ENCODE peak calls at places on chromosome 21, in seven cellular contexts. One of them, this sample, is unnamed.

GRCh38 chr21:33273044-33273443 is 6.9 kb downstream of the IL10RB start:
- DNase-seq in endothelial cell: no peak
- DNase-seq in neural progenitor cell: no peak
- DNase-seq in activated naive CD8-positive, alpha-beta T cell treated with anti-CD3 and anti-CD28 coated beads, Interleukin-2, amount 50 U/mL, for 24 hours: no peak
- DNase-seq in stimulated activated CD4-positive, alpha-beta T cell treated with anti-CD3 and anti-CD28 coated beads, Interleukin-4, amount 100 ng/mL, for 24 hours: no peak
- DNase-seq in stimulated activated CD8-positive, alpha-beta memory T cell treated with anti-CD3 and anti-CD28 coated beads, Interleukin-2, amount 100 ng/mL, for 1 hour: no peak
- DNase-seq in A549: no peak
- DNase-seq in this sample: no peak

GRCh38 chr21:18443085-18443484 is 39.5 kb upstream of the TMPRSS15 start:
- DNase-seq in stimulated activated CD4-positive, alpha-beta T cell treated with anti-CD3 and anti-CD28 coated beads, Interleukin-4, amount 100 ng/mL, for 24 hours: no peak
- DNase-seq in activated naive CD8-positive, alpha-beta T cell treated with anti-CD3 and anti-CD28 coated beads, Interleukin-2, amount 50 U/mL, for 24 hours: no peak
- DNase-seq in stimulated activated CD8-positive, alpha-beta memory T cell treated with anti-CD3 and anti-CD28 coated beads, Interleukin-2, amount 100 ng/mL, for 1 hour: no peak
- DNase-seq in endothelial cell: no peak
- DNase-seq in neural progenitor cell: peak
- DNase-seq in A549: no peak
- DNase-seq in this sample: no peak

GRCh38 chr21:32426592-32427051 is 14.1 kb downstream of the EVA1C start:
- DNase-seq in endothelial cell: no peak
- DNase-seq in A549: no peak
- DNase-seq in neural progenitor cell: no peak
- DNase-seq in stimulated activated CD8-positive, alpha-beta memory T cell treated with anti-CD3 and anti-CD28 coated beads, Interleukin-2, amount 100 ng/mL, for 1 hour: no peak
- DNase-seq in stimulated activated CD4-positive, alpha-beta T cell treated with anti-CD3 and anti-CD28 coated beads, Interleukin-4, amount 100 ng/mL, for 24 hours: no peak
- DNase-seq in activated naive CD8-positive, alpha-beta T cell treated with anti-CD3 and anti-CD28 coated beads, Interleukin-2, amount 50 U/mL, for 24 hours: no peak
- DNase-seq in this sample: no peak

GRCh38 chr21:38938343-38938742 is 132.6 kb downstream of the ETS2 start:
- DNase-seq in neural progenitor cell: peak
- DNase-seq in endothelial cell: peak
- DNase-seq in A549: no peak
- DNase-seq in activated naive CD8-positive, alpha-beta T cell treated with anti-CD3 and anti-CD28 coated beads, Interleukin-2, amount 50 U/mL, for 24 hours: peak
- DNase-seq in stimulated activated CD8-positive, alpha-beta memory T cell treated with anti-CD3 and anti-CD28 coated beads, Interleukin-2, amount 100 ng/mL, for 1 hour: no peak
- DNase-seq in stimulated activated CD4-positive, alpha-beta T cell treated with anti-CD3 and anti-CD28 coated beads, Interleukin-4, amount 100 ng/mL, for 24 hours: no peak
- DNase-seq in this sample: peak

GRCh38 chr21:31348188-31348587 is 4.1 kb upstream of the TIAM1 start:
- DNase-seq in activated naive CD8-positive, alpha-beta T cell treated with anti-CD3 and anti-CD28 coated beads, Interleukin-2, amount 50 U/mL, for 24 hours: no peak
- DNase-seq in stimulated activated CD4-positive, alpha-beta T cell treated with anti-CD3 and anti-CD28 coated beads, Interleukin-4, amount 100 ng/mL, for 24 hours: no peak
- DNase-seq in neural progenitor cell: no peak
- DNase-seq in A549: no peak
- DNase-seq in stimulated activated CD8-positive, alpha-beta memory T cell treated with anti-CD3 and anti-CD28 coated beads, Interleukin-2, amount 100 ng/mL, for 1 hour: no peak
- DNase-seq in endothelial cell: no peak
- DNase-seq in this sample: no peak

GRCh38 chr21:46183910-46184624 is at the start of gene SPATC1L:
- DNase-seq in stimulated activated CD4-positive, alpha-beta T cell treated with anti-CD3 and anti-CD28 coated beads, Interleukin-4, amount 100 ng/mL, for 24 hours: peak
- DNase-seq in A549: no peak
- DNase-seq in activated naive CD8-positive, alpha-beta T cell treated with anti-CD3 and anti-CD28 coated beads, Interleukin-2, amount 50 U/mL, for 24 hours: peak
- DNase-seq in stimulated activated CD8-positive, alpha-beta memory T cell treated with anti-CD3 and anti-CD28 coated beads, Interleukin-2, amount 100 ng/mL, for 1 hour: peak
- DNase-seq in endothelial cell: peak
- DNase-seq in neural progenitor cell: peak
- DNase-seq in this sample: peak

GRCh38 chr21:42648606-42649005 is 4.8 kb upstream of the PDE9A start:
- DNase-seq in neural progenitor cell: no peak
- DNase-seq in activated naive CD8-positive, alpha-beta T cell treated with anti-CD3 and anti-CD28 coated beads, Interleukin-2, amount 50 U/mL, for 24 hours: no peak
- DNase-seq in stimulated activated CD8-positive, alpha-beta memory T cell treated with anti-CD3 and anti-CD28 coated beads, Interleukin-2, amount 100 ng/mL, for 1 hour: no peak
- DNase-seq in endothelial cell: no peak
- DNase-seq in stimulated activated CD4-positive, alpha-beta T cell treated with anti-CD3 and anti-CD28 coated beads, Interleukin-4, amount 100 ng/mL, for 24 hours: no peak
- DNase-seq in A549: no peak
- DNase-seq in this sample: no peak

GRCh38 chr21:38853421-38853919 is 47.7 kb downstream of the ETS2 start:
- DNase-seq in neural progenitor cell: no peak
- DNase-seq in A549: peak
- DNase-seq in activated naive CD8-positive, alpha-beta T cell treated with anti-CD3 and anti-CD28 coated beads, Interleukin-2, amount 50 U/mL, for 24 hours: no peak
- DNase-seq in endothelial cell: no peak
- DNase-seq in stimulated activated CD4-positive, alpha-beta T cell treated with anti-CD3 and anti-CD28 coated beads, Interleukin-4, amount 100 ng/mL, for 24 hours: no peak
- DNase-seq in stimulated activated CD8-positive, alpha-beta memory T cell treated with anti-CD3 and anti-CD28 coated beads, Interleukin-2, amount 100 ng/mL, for 1 hour: no peak
- DNase-seq in this sample: no peak

GRCh38 chr21:35738342-35738961 is 321.9 kb downstream of the SETD4 start:
- DNase-seq in neural progenitor cell: no peak
- DNase-seq in stimulated activated CD4-positive, alpha-beta T cell treated with anti-CD3 and anti-CD28 coated beads, Interleukin-4, amount 100 ng/mL, for 24 hours: no peak
- DNase-seq in stimulated activated CD8-positive, alpha-beta memory T cell treated with anti-CD3 and anti-CD28 coated beads, Interleukin-2, amount 100 ng/mL, for 1 hour: no peak
- DNase-seq in activated naive CD8-positive, alpha-beta T cell treated with anti-CD3 and anti-CD28 coated beads, Interleukin-2, amount 50 U/mL, for 24 hours: no peak
- DNase-seq in endothelial cell: no peak
- DNase-seq in A549: no peak
- DNase-seq in this sample: no peak

GRCh38 chr21:27580276-27580675 is 613.4 kb upstream of the ADAMTS5 start:
- DNase-seq in activated naive CD8-positive, alpha-beta T cell treated with anti-CD3 and anti-CD28 coated beads, Interleukin-2, amount 50 U/mL, for 24 hours: no peak
- DNase-seq in A549: no peak
- DNase-seq in neural progenitor cell: no peak
- DNase-seq in endothelial cell: no peak
- DNase-seq in stimulated activated CD4-positive, alpha-beta T cell treated with anti-CD3 and anti-CD28 coated beads, Interleukin-4, amount 100 ng/mL, for 24 hours: no peak
- DNase-seq in stimulated activated CD8-positive, alpha-beta memory T cell treated with anti-CD3 and anti-CD28 coated beads, Interleukin-2, amount 100 ng/mL, for 1 hour: no peak
- DNase-seq in this sample: no peak

GRCh38 chr21:34220556-34221195 is 143.1 kb upstream of the KCNE2 start:
- DNase-seq in neural progenitor cell: no peak
- DNase-seq in stimulated activated CD8-positive, alpha-beta memory T cell treated with anti-CD3 and anti-CD28 coated beads, Interleukin-2, amount 100 ng/mL, for 1 hour: no peak
- DNase-seq in endothelial cell: no peak
- DNase-seq in stimulated activated CD4-positive, alpha-beta T cell treated with anti-CD3 and anti-CD28 coated beads, Interleukin-4, amount 100 ng/mL, for 24 hours: no peak
- DNase-seq in A549: no peak
- DNase-seq in activated naive CD8-positive, alpha-beta T cell treated with anti-CD3 and anti-CD28 coated beads, Interleukin-2, amount 50 U/mL, for 24 hours: no peak
- DNase-seq in this sample: no peak

GRCh38 chr21:36388835-36389234 is 3.6 kb downstream of the CHAF1B start:
- DNase-seq in neural progenitor cell: peak
- DNase-seq in activated naive CD8-positive, alpha-beta T cell treated with anti-CD3 and anti-CD28 coated beads, Interleukin-2, amount 50 U/mL, for 24 hours: no peak
- DNase-seq in stimulated activated CD8-positive, alpha-beta memory T cell treated with anti-CD3 and anti-CD28 coated beads, Interleukin-2, amount 100 ng/mL, for 1 hour: no peak
- DNase-seq in stimulated activated CD4-positive, alpha-beta T cell treated with anti-CD3 and anti-CD28 coated beads, Interleukin-4, amount 100 ng/mL, for 24 hours: no peak
- DNase-seq in A549: no peak
- DNase-seq in endothelial cell: no peak
- DNase-seq in this sample: no peak

GRCh38 chr21:45011911-45012660 is 62.3 kb upstream of the ADARB1 start:
- DNase-seq in A549: peak
- DNase-seq in endothelial cell: peak
- DNase-seq in activated naive CD8-positive, alpha-beta T cell treated with anti-CD3 and anti-CD28 coated beads, Interleukin-2, amount 50 U/mL, for 24 hours: no peak
- DNase-seq in neural progenitor cell: peak
- DNase-seq in stimulated activated CD8-positive, alpha-beta memory T cell treated with anti-CD3 and anti-CD28 coated beads, Interleukin-2, amount 100 ng/mL, for 1 hour: no peak
- DNase-seq in stimulated activated CD4-positive, alpha-beta T cell treated with anti-CD3 and anti-CD28 coated beads, Interleukin-4, amount 100 ng/mL, for 24 hours: no peak
- DNase-seq in this sample: no peak

GRCh38 chr21:16279658-16280581 is 550.1 kb downstream of the USP25 start:
- DNase-seq in endothelial cell: no peak
- DNase-seq in stimulated activated CD4-positive, alpha-beta T cell treated with anti-CD3 and anti-CD28 coated beads, Interleukin-4, amount 100 ng/mL, for 24 hours: no peak
- DNase-seq in stimulated activated CD8-positive, alpha-beta memory T cell treated with anti-CD3 and anti-CD28 coated beads, Interleukin-2, amount 100 ng/mL, for 1 hour: no peak
- DNase-seq in neural progenitor cell: peak
- DNase-seq in activated naive CD8-positive, alpha-beta T cell treated with anti-CD3 and anti-CD28 coated beads, Interleukin-2, amount 50 U/mL, for 24 hours: no peak
- DNase-seq in A549: no peak
- DNase-seq in this sample: no peak

GRCh38 chr21:17765207-17765606 is 53.9 kb downstream of the C21orf91 start:
- DNase-seq in stimulated activated CD8-positive, alpha-beta memory T cell treated with anti-CD3 and anti-CD28 coated beads, Interleukin-2, amount 100 ng/mL, for 1 hour: no peak
- DNase-seq in stimulated activated CD4-positive, alpha-beta T cell treated with anti-CD3 and anti-CD28 coated beads, Interleukin-4, amount 100 ng/mL, for 24 hours: no peak
- DNase-seq in endothelial cell: no peak
- DNase-seq in activated naive CD8-positive, alpha-beta T cell treated with anti-CD3 and anti-CD28 coated beads, Interleukin-2, amount 50 U/mL, for 24 hours: no peak
- DNase-seq in A549: no peak
- DNase-seq in neural progenitor cell: no peak
- DNase-seq in this sample: no peak

GRCh38 chr21:46604975-46605758 is at the start of gene S100B:
- DNase-seq in activated naive CD8-positive, alpha-beta T cell treated with anti-CD3 and anti-CD28 coated beads, Interleukin-2, amount 50 U/mL, for 24 hours: no peak
- DNase-seq in stimulated activated CD8-positive, alpha-beta memory T cell treated with anti-CD3 and anti-CD28 coated beads, Interleukin-2, amount 100 ng/mL, for 1 hour: no peak
- DNase-seq in stimulated activated CD4-positive, alpha-beta T cell treated with anti-CD3 and anti-CD28 coated beads, Interleukin-4, amount 100 ng/mL, for 24 hours: no peak
- DNase-seq in A549: no peak
- DNase-seq in neural progenitor cell: peak
- DNase-seq in endothelial cell: no peak
- DNase-seq in this sample: no peak

GRCh38 chr21:36839123-36839522 is 127.3 kb downstream of the HLCS start:
- DNase-seq in endothelial cell: no peak
- DNase-seq in neural progenitor cell: no peak
- DNase-seq in stimulated activated CD4-positive, alpha-beta T cell treated with anti-CD3 and anti-CD28 coated beads, Interleukin-4, amount 100 ng/mL, for 24 hours: no peak
- DNase-seq in stimulated activated CD8-positive, alpha-beta memory T cell treated with anti-CD3 and anti-CD28 coated beads, Interleukin-2, amount 100 ng/mL, for 1 hour: no peak
- DNase-seq in A549: no peak
- DNase-seq in activated naive CD8-positive, alpha-beta T cell treated with anti-CD3 and anti-CD28 coated beads, Interleukin-2, amount 50 U/mL, for 24 hours: no peak
- DNase-seq in this sample: no peak

GRCh38 chr21:32794643-32795042 is 23.1 kb upstream of the PAXBP1 start:
- DNase-seq in endothelial cell: no peak
- DNase-seq in stimulated activated CD8-positive, alpha-beta memory T cell treated with anti-CD3 and anti-CD28 coated beads, Interleukin-2, amount 100 ng/mL, for 1 hour: no peak
- DNase-seq in neural progenitor cell: no peak
- DNase-seq in activated naive CD8-positive, alpha-beta T cell treated with anti-CD3 and anti-CD28 coated beads, Interleukin-2, amount 50 U/mL, for 24 hours: no peak
- DNase-seq in stimulated activated CD4-positive, alpha-beta T cell treated with anti-CD3 and anti-CD28 coated beads, Interleukin-4, amount 100 ng/mL, for 24 hours: no peak
- DNase-seq in A549: no peak
- DNase-seq in this sample: no peak

GRCh38 chr21:36852293-36852692 is 114.2 kb downstream of the HLCS start:
- DNase-seq in stimulated activated CD4-positive, alpha-beta T cell treated with anti-CD3 and anti-CD28 coated beads, Interleukin-4, amount 100 ng/mL, for 24 hours: no peak
- DNase-seq in endothelial cell: no peak
- DNase-seq in activated naive CD8-positive, alpha-beta T cell treated with anti-CD3 and anti-CD28 coated beads, Interleukin-2, amount 50 U/mL, for 24 hours: no peak
- DNase-seq in neural progenitor cell: no peak
- DNase-seq in A549: no peak
- DNase-seq in stimulated activated CD8-positive, alpha-beta memory T cell treated with anti-CD3 and anti-CD28 coated beads, Interleukin-2, amount 100 ng/mL, for 1 hour: no peak
- DNase-seq in this sample: no peak

GRCh38 chr21:36097427-36098230 is 27.8 kb downstream of the CBR1 start:
- DNase-seq in neural progenitor cell: no peak
- DNase-seq in stimulated activated CD4-positive, alpha-beta T cell treated with anti-CD3 and anti-CD28 coated beads, Interleukin-4, amount 100 ng/mL, for 24 hours: no peak
- DNase-seq in endothelial cell: no peak
- DNase-seq in stimulated activated CD8-positive, alpha-beta memory T cell treated with anti-CD3 and anti-CD28 coated beads, Interleukin-2, amount 100 ng/mL, for 1 hour: no peak
- DNase-seq in A549: no peak
- DNase-seq in activated naive CD8-positive, alpha-beta T cell treated with anti-CD3 and anti-CD28 coated beads, Interleukin-2, amount 50 U/mL, for 24 hours: no peak
- DNase-seq in this sample: no peak

GRCh38 chr21:41972511-41973205 is 18.8 kb upstream of the C2CD2 start:
- DNase-seq in A549: no peak
- DNase-seq in activated naive CD8-positive, alpha-beta T cell treated with anti-CD3 and anti-CD28 coated beads, Interleukin-2, amount 50 U/mL, for 24 hours: no peak
- DNase-seq in endothelial cell: no peak
- DNase-seq in stimulated activated CD8-positive, alpha-beta memory T cell treated with anti-CD3 and anti-CD28 coated beads, Interleukin-2, amount 100 ng/mL, for 1 hour: no peak
- DNase-seq in neural progenitor cell: no peak
- DNase-seq in stimulated activated CD4-positive, alpha-beta T cell treated with anti-CD3 and anti-CD28 coated beads, Interleukin-4, amount 100 ng/mL, for 24 hours: no peak
- DNase-seq in this sample: peak

This sample was measured in activated CD4-positive, alpha-beta memory T cell treated with anti-CD3 and anti-CD28 coated beads, Interleukin-2, amount 10 ng/mL, durations not matched to agents 7 days and 5 days.